ENCODE peak calls at places on chromosomes 12 and 14, in four cellular contexts. W, O, D and Q are unnamed samples. For H3K79me2, the result is how much of the 10 kb centered on the place peaks cover.

GRCh38 chr14:74594021-74594420 is 18.0 kb downstream of the LTBP2 start:
- DNase-seq in O (no peak), D (no peak), W (no peak), Q (no peak)

GRCh38 chr12:113242018-113242418 is 20.8 kb downstream of the TPCN1 start:
- DNase-seq in D (no peak), O (peak), W (no peak), Q (no peak)

GRCh38 chr12:32615441-32615840 is 63.7 kb upstream of the DNM1L start:
- DNase-seq in D (no peak), W (no peak), O (no peak), Q (no peak)

GRCh38 chr12:28802706-28803438 is 346.2 kb upstream of the FAR2 start:
- DNase-seq in D (no peak), O (no peak), W (no peak), Q (no peak)

GRCh38 chr14:75247286-75247922 is 31.2 kb upstream of the FOS start:
- DNase-seq in D (no peak), O (no peak), W (no peak), Q (peak)

GRCh38 chr12:23757541-23757962 is 191.9 kb downstream of the SOX5 start:
- DNase-seq in D (no peak), W (peak), O (peak), Q (no peak)

GRCh38 chr14:56117765-56118610 is at the start of gene PELI2:
- DNase-seq in D (peak), W (peak), O (peak), Q (peak)

GRCh38 chr14:52089208-52089607 is 20.3 kb upstream of the NID2 start:
- DNase-seq in D (no peak), W (no peak), O (no peak), Q (no peak)

GRCh38 chr14:31994391-31995033 is 82.6 kb upstream of the ARHGAP5 start:
- DNase-seq in O (peak), D (no peak), W (no peak), Q (no peak)

GRCh38 chr12:53061404-53062010 is 11.6 kb downstream of the TNS2 start:
- DNase-seq in D (no peak), O (no peak), W (peak), Q (no peak)

GRCh38 chr12:132632521-132633228 is 14.1 kb downstream of the P2RX2 start:
- DNase-seq in O (no peak), D (no peak), W (no peak), Q (peak)

GRCh38 chr12:11085419-11085818 is 6.7 kb downstream of the TAS2R43 start:
- DNase-seq in D (no peak), W (no peak), O (no peak), Q (peak)

GRCh38 chr12:45231515-45232145 is 15.7 kb downstream of the ANO6 start:
- DNase-seq in O (peak), D (no peak), W (no peak), Q (no peak)

GRCh38 chr14:99531221-99532096 is 50.2 kb downstream of the CCNK start:
- DNase-seq in O (peak), D (no peak), W (no peak), Q (no peak)

GRCh38 chr12:93982847-93983315 is 165.5 kb upstream of the PLXNC1 start:
- DNase-seq in D (no peak), W (no peak), O (peak), Q (no peak)

GRCh38 chr12:92145481-92145730 is 240 bp downstream of the BTG1 start:
- DNase-seq in O (no peak), D (no peak), W (no peak), Q (no peak)

GRCh38 chr14:90409209-90409730 is 12.4 kb downstream of the CALM1 start:
- DNase-seq in D (no peak), W (no peak), O (peak), Q (no peak)

GRCh38 chr12:105020241-105020962 is 34.3 kb downstream of the NOPCHAP1 start:
- DNase-seq in O (no peak), W (no peak), D (no peak), Q (no peak)

GRCh38 chr14:29463727-29464370 is 463.8 kb downstream of the PRKD1 start:
- DNase-seq in D (no peak), W (no peak), O (no peak), Q (no peak)

GRCh38 chr12:93002278-93003054 is 73.4 kb upstream of the EEA1 start:
- DNase-seq in D (no peak), W (no peak), O (peak), Q (no peak)

GRCh38 chr12:52740591-52740990 is 36.6 kb downstream of the KRT76 start:
- DNase-seq in O (no peak), W (no peak), D (no peak), Q (no peak)

GRCh38 chr12:107468182-107468581 is 217.4 kb upstream of the PWP1 start:
- DNase-seq in W (peak), O (peak), D (no peak), Q (no peak)

DNA sequence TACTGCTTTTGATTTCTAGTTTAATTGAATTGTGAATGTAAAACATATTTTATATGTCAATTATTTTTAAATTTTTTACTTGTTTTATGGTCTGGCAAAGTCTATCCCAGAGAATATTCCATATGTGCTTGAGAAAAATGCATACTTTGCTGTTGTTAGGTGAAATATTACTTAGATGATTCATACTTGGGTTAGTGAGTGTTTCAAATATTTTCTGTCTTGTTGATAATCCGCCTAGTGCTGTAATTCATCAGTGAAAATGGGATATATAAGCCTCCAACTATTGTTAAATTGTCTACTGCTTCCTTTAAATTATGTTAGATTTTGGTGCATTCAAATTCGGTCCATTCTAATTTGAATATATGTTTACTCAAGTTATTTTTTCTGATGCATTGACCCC is 395.5 kb downstream of the LRFN5 start:
- DNase-seq in D (no peak), W (no peak), O (peak), Q (no peak)
- H3K79me2 ChIP-seq in D (under half), W (under half), O (under half), Q (under half)

DNA sequence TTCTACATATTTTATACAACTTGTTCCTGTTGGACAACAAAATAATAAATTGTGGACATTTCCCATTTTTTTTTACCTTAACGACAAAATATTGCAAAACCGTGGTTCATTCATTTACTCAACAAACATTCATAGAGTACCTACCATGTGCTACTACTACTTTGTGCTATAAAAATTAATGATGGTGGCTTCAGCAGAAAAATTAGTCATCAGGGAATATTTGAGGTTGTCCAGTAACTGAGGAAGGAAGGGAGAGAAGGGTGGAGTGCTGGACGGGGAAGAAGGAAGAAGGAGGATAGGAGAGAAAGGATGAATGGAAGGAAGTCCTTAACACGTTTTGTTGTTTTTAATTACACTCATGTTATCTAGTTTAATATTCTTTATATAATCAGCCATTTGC is 53.7 kb downstream of the PPFIBP1 start:
- DNase-seq in D (no peak), O (no peak), W (no peak), Q (no peak)
- H3K79me2 ChIP-seq in D (under half), O (half or more), W (under half), Q (under half)

GRCh38 chr12:73053903-73054302 is 781.7 kb downstream of the TRHDE start:
- DNase-seq in W (no peak), O (no peak), D (no peak), Q (no peak)

GRCh38 chr12:73057428-73057827 is 785.3 kb downstream of the TRHDE start:
- DNase-seq in D (no peak), O (no peak), W (peak), Q (no peak)
- H3K79me2 ChIP-seq in D (under half), O (under half), W (under half), Q (under half)

GRCh38 chr14:104690266-104690711 is 871 bp downstream of the INF2 start:
- DNase-seq in O (no peak), W (no peak), D (no peak), Q (no peak)

GRCh38 chr14:104688755-104689619 is at the start of gene INF2:
- DNase-seq in D (peak), O (no peak), W (peak), Q (peak)

GRCh38 chr14:104690861-104691455 is 1.5 kb downstream of the INF2 start:
- DNase-seq in W (no peak), D (no peak), O (no peak), Q (no peak)

GRCh38 chr14:104688505-104688754 is 988 bp upstream of the INF2 start:
- DNase-seq in O (no peak), W (no peak), D (no peak), Q (no peak)

DNA sequence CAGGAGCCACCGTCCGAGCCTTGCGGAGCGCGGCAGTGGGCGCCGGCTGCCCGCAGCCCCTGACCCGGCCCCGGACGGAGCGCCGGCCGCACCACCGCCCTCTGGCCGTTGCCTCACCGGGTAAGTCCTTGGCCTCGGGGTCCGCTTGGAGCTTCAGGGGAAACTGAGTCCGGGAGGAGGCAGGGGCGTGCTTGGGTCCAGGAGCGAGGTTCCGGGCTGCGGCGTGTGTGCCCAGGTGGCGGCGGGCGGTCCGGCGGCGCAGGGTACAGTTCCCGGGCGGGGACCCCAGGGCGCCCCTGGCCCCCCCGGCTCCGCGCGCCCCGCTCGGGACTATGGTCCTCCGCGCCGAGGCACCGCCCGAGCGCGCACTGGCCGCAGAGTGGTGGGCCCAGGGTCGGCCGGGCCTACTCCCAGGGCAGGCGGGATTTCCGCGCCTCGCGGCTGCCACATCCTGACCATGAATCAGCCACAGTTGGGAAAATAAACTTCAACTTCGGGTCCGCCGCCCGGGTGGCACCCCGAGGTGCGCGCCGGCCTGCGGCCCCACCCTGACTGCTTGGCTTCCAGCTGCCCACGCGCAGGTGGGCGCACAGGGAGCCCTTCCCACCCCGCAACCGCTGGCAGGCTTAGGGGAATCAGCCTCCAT is 325 bp downstream of the INF2 start:
- DNase-seq in O (no peak), W (no peak), D (no peak), Q (peak)
- H3K79me2 ChIP-seq in O (half or more), W (under half), D (under half), Q (under half)

DNA sequence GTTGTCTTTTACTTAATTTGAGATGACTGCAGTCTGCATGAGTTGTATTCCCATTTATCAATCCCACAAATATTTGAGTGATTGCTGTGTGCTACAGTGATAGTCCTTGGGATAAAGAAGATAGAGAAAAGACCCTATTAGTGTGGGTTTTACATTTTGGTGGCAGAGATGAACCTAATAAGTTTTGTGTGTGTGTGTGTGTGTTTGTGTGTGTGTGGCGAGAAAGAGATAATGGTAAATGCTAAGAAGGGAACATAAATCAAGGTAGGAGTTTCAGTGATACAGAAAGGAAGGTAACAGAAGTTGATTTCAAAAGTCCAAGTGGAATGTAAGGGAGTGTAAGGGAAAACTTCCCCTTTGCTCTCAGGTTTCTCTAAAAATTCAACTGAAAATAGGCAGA is 2.6 kb upstream of the DDX55 start:
- DNase-seq in D (no peak), O (no peak), W (no peak), Q (no peak)
- H3K79me2 ChIP-seq in D (under half), O (half or more), W (under half), Q (half or more)